ENCODE peak calls at places on chromosomes 13 and 19, in six cellular contexts. L is heart left ventricle, E is neuronal stem cell, K is hepatocyte, V is spleen, M is ascending aorta. A is an unnamed sample. For H3K36me3, the result is how much of the 10 kb centered on the place peaks cover.

GRCh38 chr13:94967183-94968039 is 255.1 kb upstream of the SOX21 start:
- DNase-seq in L (peak), E (peak), K (peak), V (no peak), M (no peak), A (no peak)

GRCh38 chr13:47310376-47310775 is 413.5 kb upstream of the HTR2A start:
- DNase-seq in L (no peak), E (no peak), K (peak), V (no peak), M (no peak), A (no peak)

GRCh38 chr13:99265162-99265822 is 7.1 kb upstream of the GPR18 start:
- DNase-seq in L (no peak), E (no peak), K (no peak), V (no peak), M (no peak), A (no peak)

GRCh38 chr19:47226426-47227346 is 4.3 kb downstream of the BBC3 start:
- DNase-seq in L (peak), E (no peak), K (peak), V (peak), M (peak), A (no peak)

GRCh38 chr13:32669030-32669646 is 82.9 kb downstream of the PDS5B start:
- DNase-seq in L (no peak), E (peak), K (peak), V (no peak), M (no peak), A (no peak)

GRCh38 chr19:12665646-12666304 is 767 bp downstream of the MAN2B1 start:
- DNase-seq in L (no peak), E (no peak), K (no peak), V (peak), M (no peak), A (no peak)

GRCh38 chr19:31980851-31981250 is 364.6 kb upstream of the ZNF507 start:
- DNase-seq in L (no peak), E (no peak), K (no peak), V (no peak), M (no peak), A (no peak)

GRCh38 chr19:33177417-33177976 is 16.6 kb upstream of the LRP3 start:
- DNase-seq in L (no peak), E (no peak), K (peak), V (no peak), M (peak), A (no peak)

GRCh38 chr13:85386424-85386823 is 412.8 kb downstream of the SLITRK6 start:
- DNase-seq in L (no peak), E (peak), K (no peak), V (no peak), M (no peak), A (no peak)

GRCh38 chr13:109454167-109454917 is 332.0 kb downstream of the IRS2 start:
- DNase-seq in L (no peak), E (no peak), K (no peak), V (no peak), M (no peak), A (no peak)

GRCh38 chr13:104171132-104171531 is 1104.9 kb upstream of the SLC10A2 start:
- DNase-seq in L (no peak), E (no peak), K (peak), V (no peak), M (no peak), A (no peak)

GRCh38 chr13:46377554-46377953 is 9.5 kb downstream of the RUBCNL start:
- DNase-seq in L (no peak), E (no peak), K (no peak), V (no peak), M (no peak), A (no peak)

GRCh38 chr19:8361921-8362793 is 1.8 kb upstream of the ANGPTL4 start:
- DNase-seq in L (peak), E (no peak), K (peak), V (peak), M (peak), A (no peak)

DNA sequence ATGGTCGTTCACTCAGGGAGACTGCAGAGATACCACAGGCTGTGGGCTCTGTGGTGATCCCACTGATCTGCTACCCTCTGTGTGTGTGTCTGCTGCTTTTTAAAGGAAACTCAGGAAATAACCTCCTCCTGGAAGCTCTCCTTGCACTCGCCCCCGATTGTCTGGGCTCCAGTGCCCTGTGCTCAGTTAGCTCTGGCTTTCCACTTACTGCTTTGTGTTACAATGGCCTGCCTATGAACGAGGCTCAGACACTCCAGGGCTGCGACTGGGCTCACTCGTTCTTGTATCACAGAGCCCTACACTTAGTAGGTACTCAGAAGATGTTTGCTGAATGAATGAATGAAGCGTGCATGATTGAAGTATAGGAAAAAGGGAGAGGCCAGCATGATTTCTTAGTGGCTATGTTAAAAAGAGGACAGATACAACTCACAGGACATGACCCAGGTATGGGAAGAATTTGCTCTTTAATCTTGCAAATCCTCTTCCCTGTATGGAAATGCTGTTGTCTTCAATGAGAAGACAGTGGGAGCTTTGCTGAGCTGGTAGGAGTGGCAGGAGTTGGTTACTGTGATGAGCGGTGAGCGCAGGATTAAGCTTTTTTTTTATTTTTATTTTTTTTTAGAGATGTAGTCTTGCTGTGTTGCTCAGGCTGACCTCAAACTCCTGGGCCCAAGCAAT is 26.4 kb downstream of the B3GLCT start:
- DNase-seq in L (no peak), E (no peak), K (no peak), V (no peak), M (no peak), A (no peak)
- H3K27ac ChIP-seq in L (peak), E (no peak), K (no peak), V (no peak), M (no peak), A (no peak)

GRCh38 chr19:4416268-4416667 is 13.8 kb downstream of the CHAF1A start:
- DNase-seq in L (peak), E (no peak), K (no peak), V (no peak), M (no peak), A (no peak)
- H3K36me3 ChIP-seq in L (under half), E (under half), K (under half), V (half or more), M (under half), A (under half)

DNA sequence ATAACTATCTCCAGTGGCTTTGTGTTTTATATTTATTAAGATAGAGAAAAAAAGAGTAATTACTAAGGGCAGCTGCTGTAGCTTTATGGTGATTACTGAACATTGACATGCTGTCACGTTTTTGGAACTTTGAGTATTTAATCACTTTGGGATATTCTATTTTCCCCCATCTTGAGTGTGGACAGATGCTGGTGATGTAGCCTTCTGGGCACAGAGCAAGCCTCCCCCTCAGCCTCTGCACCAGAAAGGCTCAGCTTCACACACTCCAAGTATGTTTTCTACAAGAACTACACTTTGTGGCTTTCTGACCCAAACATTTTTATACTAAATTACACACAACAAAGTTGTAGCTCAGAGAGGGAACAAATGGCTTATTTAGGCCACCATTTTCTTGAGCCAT is 1.1 kb downstream of the ALOX5AP start:
- DNase-seq in L (no peak), E (no peak), K (no peak), V (no peak), M (no peak), A (no peak)
- H3K27ac ChIP-seq in L (no peak), E (no peak), K (no peak), V (peak), M (no peak), A (peak)

GRCh38 chr13:100658363-100658762 is 16.2 kb downstream of the TMTC4 start:
- DNase-seq in L (no peak), E (no peak), K (no peak), V (no peak), M (no peak), A (no peak)
- H3K36me3 ChIP-seq in L (under half), E (under half), K (under half), V (half or more), M (under half), A (under half)

GRCh38 chr19:16605115-16605514 is 22.9 kb downstream of the MED26 start:
- DNase-seq in L (no peak), E (no peak), K (no peak), V (no peak), M (no peak), A (no peak)
- H3K27ac ChIP-seq in L (no peak), E (no peak), K (no peak), V (peak), M (no peak), A (no peak)

GRCh38 chr19:45542234-45542668 is 35.0 kb downstream of the VASP start:
- DNase-seq in L (no peak), E (no peak), K (peak), V (no peak), M (no peak), A (no peak)

DNA sequence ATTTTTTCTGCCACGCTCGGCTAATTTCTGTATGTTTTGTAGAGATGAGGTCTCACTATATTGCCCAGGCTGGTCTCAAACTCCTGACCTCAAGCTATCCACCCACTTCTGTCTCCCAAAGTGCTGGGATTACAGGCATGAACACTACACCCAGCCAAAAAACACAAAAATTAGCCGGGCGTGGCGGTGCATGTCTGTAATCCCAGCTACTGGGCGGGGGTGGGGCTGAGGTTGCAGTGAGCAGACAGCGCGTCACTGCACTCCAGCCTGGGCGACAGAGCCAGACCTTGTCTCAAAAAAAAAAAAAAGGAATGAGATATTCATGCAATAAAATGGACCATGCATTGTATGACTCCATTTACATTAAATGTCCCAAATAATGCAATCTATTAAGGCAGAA is 32.2 kb downstream of the VASP start:
- DNase-seq in L (no peak), E (no peak), K (no peak), V (no peak), M (no peak), A (no peak)
- H3K36me3 ChIP-seq in L (under half), E (under half), K (under half), V (under half), M (under half), A (under half)

GRCh38 chr19:19485998-19486290 is 29.4 kb downstream of the TSSK6 start:
- DNase-seq in L (no peak), E (no peak), K (no peak), V (no peak), M (no peak), A (no peak)
- H3K27ac ChIP-seq in L (no peak), E (no peak), K (peak), V (peak), M (no peak), A (peak)

DNA sequence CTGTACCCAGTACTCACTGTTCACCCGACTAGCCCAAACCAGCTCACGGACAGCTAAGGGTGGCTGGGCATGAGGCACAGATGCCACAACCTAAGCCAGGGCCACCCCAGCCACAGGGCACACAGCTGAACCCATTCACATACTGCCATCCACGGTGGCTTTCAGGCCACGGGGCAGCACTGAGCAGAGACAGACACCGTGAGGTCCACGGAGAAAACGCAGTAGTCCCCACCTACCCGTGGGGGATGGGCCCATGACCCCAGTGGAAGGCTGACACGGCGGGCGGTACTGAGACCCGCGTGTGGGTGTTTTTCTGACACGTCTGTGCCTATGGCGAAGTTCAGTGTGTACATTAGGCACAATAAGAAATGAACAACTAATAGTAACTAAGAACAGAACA is 25.5 kb downstream of the IZUMO4 start:
- DNase-seq in L (no peak), E (no peak), K (no peak), V (peak), M (no peak), A (no peak)
- H3K36me3 ChIP-seq in L (under half), E (half or more), K (under half), V (half or more), M (half or more), A (half or more)

DNA sequence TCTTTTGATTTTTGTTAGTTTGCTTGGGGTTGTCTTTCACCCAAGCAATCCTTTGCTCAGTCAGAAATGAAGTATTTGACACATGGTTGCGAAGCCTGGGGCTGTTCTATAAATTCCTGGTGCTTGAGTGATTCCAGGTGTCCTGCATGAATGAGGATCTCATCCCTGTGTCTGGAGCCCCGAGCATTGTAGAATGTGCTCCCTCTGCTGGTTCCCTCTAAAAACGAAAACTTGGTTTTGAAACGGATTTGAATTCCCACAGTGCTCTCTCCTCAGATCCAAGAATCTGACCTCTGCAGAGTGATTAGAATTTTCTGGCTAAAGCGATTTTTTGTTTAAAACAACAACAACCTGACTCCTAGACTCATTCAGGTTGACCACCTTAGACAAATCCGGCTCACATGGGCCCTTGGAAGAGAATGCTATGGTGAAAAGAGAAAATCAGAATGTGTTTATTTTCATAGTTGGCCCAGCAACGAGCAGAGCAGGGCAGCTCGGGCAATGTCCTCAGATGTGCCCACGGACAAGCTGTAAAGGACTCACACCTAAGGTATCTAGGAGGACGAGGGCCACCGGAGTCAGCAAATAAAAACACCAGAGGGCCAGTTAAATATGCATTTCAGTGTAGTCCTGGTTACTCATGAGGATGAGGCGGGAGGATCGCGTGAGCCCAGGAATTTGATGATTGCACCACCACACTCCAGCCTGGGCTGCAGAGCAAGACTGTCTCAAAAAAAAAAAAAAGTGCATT is 8.7 kb upstream of the ATP12A start:
- DNase-seq in L (no peak), E (peak), K (peak), V (no peak), M (no peak), A (no peak)
- H3K27ac ChIP-seq in L (no peak), E (no peak), K (peak), V (no peak), M (no peak), A (no peak)

DNA sequence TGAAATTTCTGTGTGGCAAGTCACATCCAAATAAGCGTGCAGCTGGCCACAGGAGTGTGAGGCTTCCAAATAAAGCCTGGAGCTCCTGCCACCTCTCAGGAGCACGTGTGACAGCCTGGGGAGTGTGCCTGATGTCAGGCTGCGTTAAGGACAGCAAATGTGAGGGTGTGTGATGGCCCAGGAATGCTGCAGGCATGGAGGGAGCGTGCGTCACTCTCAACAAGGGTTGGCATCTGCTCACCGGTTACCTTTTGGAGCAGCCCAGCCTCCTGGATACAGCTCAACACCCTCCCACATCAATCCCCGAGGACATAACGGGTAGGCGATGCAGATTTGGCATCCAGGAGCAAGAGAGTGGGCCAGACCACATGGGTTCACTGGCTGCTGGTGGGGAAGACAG is 19.0 kb downstream of the NUMBL start:
- DNase-seq in L (peak), E (no peak), K (no peak), V (peak), M (no peak), A (no peak)
- H3K36me3 ChIP-seq in L (under half), E (half or more), K (under half), V (half or more), M (half or more), A (under half)